ENCODE peak calls at places on chromosomes 5 and 9, in five cellular contexts. M is A549, N is psoas muscle, S is Calu3, D is neural crest cell. V is an unnamed sample.

GRCh38 chr5:10856646-10857332 is 95.8 kb upstream of the DAP start:
- DNase-seq in M (peak; percentile 14), N (no peak), S (peak; percentile 70), D (peak; percentile 87), V (peak; percentile 85)

GRCh38 chr5:135497971-135498661 is 37.6 kb downstream of the NEUROG1 start:
- DNase-seq in M (no peak), N (no peak), S (no peak), D (no peak), V (no peak)

GRCh38 chr5:14600846-14601245 is 19.3 kb downstream of the OTULINL start:
- DNase-seq in M (no peak), N (no peak), S (no peak), D (no peak), V (no peak)

GRCh38 chr9:72952914-72953313 is at the start of gene ALDH1A1:
- DNase-seq in M (peak; percentile 91), N (no peak), S (peak; percentile 13), D (no peak), V (no peak)

GRCh38 chr5:18745988-18746615 is 1111.8 kb downstream of the TAF11L14 start:
- DNase-seq in M (peak; percentile 33), N (no peak), S (peak; percentile 51), D (no peak), V (no peak)

GRCh38 chr5:169018980-169019379 is 282.0 kb downstream of the SLIT3 start:
- DNase-seq in M (no peak), N (no peak), S (no peak), D (no peak), V (no peak)

GRCh38 chr9:36029765-36030528 is 6.8 kb upstream of the RECK start:
- DNase-seq in M (peak; percentile 40), N (no peak), S (no peak), D (no peak), V (peak; percentile 87)

GRCh38 chr9:101354143-101354764 is 30.6 kb downstream of the BAAT start:
- DNase-seq in M (peak; percentile 90), N (no peak), S (peak; percentile 32), D (no peak), V (no peak)

GRCh38 chr9:70156729-70157128 is 102.0 kb upstream of the SMC5 start:
- DNase-seq in M (no peak), N (no peak), S (no peak), D (no peak), V (peak; percentile 31)

GRCh38 chr9:99870126-99870525 is 36.3 kb upstream of the STX17 start:
- DNase-seq in M (no peak), N (no peak), S (no peak), D (no peak), V (no peak)

GRCh38 chr5:131952286-131952857 is 6.9 kb upstream of the MEIKIN start:
- DNase-seq in M (no peak), N (no peak), S (no peak), D (no peak), V (no peak)

GRCh38 chr9:137069508-137070071 is 767 bp downstream of the SAPCD2 start:
- DNase-seq in M (no peak), N (no peak), S (no peak), D (no peak), V (no peak)

GRCh38 chr9:70413427-70413797 is 1.0 kb downstream of the KLF9 start:
- DNase-seq in M (no peak), N (no peak), S (no peak), D (no peak), V (no peak)

GRCh38 chr5:149267241-149267973 is 4.3 kb upstream of the AFAP1L1 start:
- DNase-seq in M (no peak), N (no peak), S (no peak), D (peak; percentile 25), V (no peak)

GRCh38 chr9:106864533-106865143 is 1.7 kb downstream of the ZNF462 start:
- DNase-seq in M (no peak), N (no peak), S (no peak), D (no peak), V (no peak)

GRCh38 chr5:134524219-134524825 is 1.1 kb upstream of the JADE2 start:
- DNase-seq in M (peak; percentile 88), N (peak; percentile 94), S (peak; percentile 87), D (peak; percentile 28), V (no peak)

GRCh38 chr9:117413346-117414219 is 1.3 kb downstream of the ASTN2 start:
- DNase-seq in M (no peak), N (no peak), S (no peak), D (peak; percentile 36), V (no peak)
- TF ChIP-seq CTCF in M (no peak), N (no peak), S (no peak), D (peak; percentile 31), V (no peak)

DNA sequence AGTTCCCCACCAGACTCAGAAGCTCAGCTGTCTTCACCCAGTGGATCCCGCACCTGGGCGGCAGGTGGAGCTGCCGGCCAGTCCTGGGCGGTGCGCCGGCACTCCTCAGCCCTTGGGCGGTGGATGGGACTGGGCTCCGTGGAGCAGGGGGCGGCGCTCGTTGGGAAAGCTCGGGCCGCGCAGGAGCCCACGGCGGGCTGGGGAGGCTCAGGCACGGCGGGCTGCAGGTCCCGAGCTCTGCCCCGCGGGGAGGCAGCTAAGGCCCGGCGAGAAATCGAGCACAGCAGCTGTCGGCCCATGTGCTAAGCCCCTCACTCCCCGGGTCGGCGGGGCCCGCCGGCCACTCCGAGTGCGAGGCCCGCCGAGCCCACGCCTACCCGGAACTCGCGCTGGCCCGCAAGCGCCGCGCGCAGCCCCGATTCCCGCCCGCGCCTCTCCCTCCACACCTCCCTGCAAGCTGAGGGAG is 560.0 kb downstream of the BRINP1 start:
- DNase-seq in M (no peak), N (no peak), S (no peak), D (no peak), V (no peak)
- TF ChIP-seq CTCF in M (no peak), N (no peak), S (no peak), D (peak; percentile 72), V (no peak)

GRCh38 chr5:72394688-72395087 is 74.5 kb downstream of the PTCD2 start:
- DNase-seq in M (peak; percentile 37), N (no peak), S (peak; percentile 15), D (no peak), V (no peak)
- TF ChIP-seq CTCF in M (peak; percentile 36), N (peak; percentile 25), S (peak; percentile 15), D (peak; percentile 17), V (peak; percentile 19)

GRCh38 chr5:56814963-56815656 is at the start of gene MAP3K1:
- DNase-seq in M (peak; percentile 79), N (peak; percentile 88), S (peak; percentile 92), D (peak; percentile 75), V (no peak)
- TF ChIP-seq CTCF in M (no peak), N (no peak), S (no peak), D (no peak), V (no peak)

GRCh38 chr9:109249615-109250014 is 71.2 kb downstream of the EPB41L4B start:
- DNase-seq in M (no peak), N (no peak), S (no peak), D (no peak), V (no peak)
- TF ChIP-seq CTCF in M (no peak), N (no peak), S (no peak), D (no peak), V (peak; percentile 26)

GRCh38 chr5:110852541-110852940 is 113.7 kb downstream of the SLC25A46 start:
- DNase-seq in M (no peak), N (no peak), S (no peak), D (no peak), V (no peak)

GRCh38 chr5:110853267-110853666 is 114.5 kb downstream of the SLC25A46 start:
- DNase-seq in M (no peak), N (no peak), S (no peak), D (no peak), V (peak; percentile 13)

GRCh38 chr5:110854200-110854599 is 115.4 kb downstream of the SLC25A46 start:
- DNase-seq in M (no peak), N (no peak), S (no peak), D (no peak), V (no peak)

GRCh38 chr5:110851357-110851756 is 112.5 kb downstream of the SLC25A46 start:
- DNase-seq in M (no peak), N (no peak), S (no peak), D (no peak), V (peak; percentile 53)

GRCh38 chr5:110852053-110852452 is 113.2 kb downstream of the SLC25A46 start:
- DNase-seq in M (no peak), N (no peak), S (no peak), D (no peak), V (no peak)
- TF ChIP-seq CTCF in M (no peak), N (no peak), S (no peak), D (no peak), V (no peak)

DNA sequence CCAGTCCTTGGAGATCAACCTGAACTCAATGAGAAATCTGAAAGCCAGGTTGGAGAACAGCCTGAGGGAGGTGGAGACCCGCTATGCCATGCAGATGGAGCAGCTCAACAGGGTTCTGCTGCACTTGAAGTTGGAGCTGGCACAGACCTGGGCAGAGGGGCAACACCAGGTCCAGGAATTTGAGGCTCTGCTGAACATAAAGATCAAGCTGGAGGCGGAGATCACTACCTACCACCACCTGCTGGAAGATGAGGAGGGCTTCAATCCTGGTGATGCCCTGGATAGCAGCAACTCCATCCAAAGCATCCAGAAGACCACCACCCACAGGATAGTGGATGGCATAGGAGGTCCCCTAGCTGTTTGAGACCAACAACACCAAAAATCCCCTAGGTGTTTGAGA is 30.5 kb upstream of the SPZ1 start:
- DNase-seq in M (no peak), N (no peak), S (no peak), D (no peak), V (no peak)
- TF ChIP-seq CTCF in M (no peak), N (no peak), S (no peak), D (no peak), V (no peak)

V was measured in astrocyte of the cerebellum.